ENCODE peak calls at places on chromosomes 1 and 21, in five cellular contexts. M is HCT116, G is fibroblast of lung, I is neural progenitor cell, A is SK-N-SH. O is an unnamed sample.

GRCh38 chr1:13771745-13772144 is 71.8 kb downstream of the PRDM2 start:
- DNase-seq in A (no peak), I (no peak), M (no peak), G (no peak), O (no peak)

GRCh38 chr1:41328011-41328615 is 33.1 kb upstream of the FOXO6 start:
- DNase-seq in I (no peak), G (no peak), M (no peak), A (no peak), O (no peak)

GRCh38 chr1:20151906-20152598 is 12.9 kb downstream of the PLA2G2F start:
- DNase-seq in A (peak; percentile 94), I (peak; percentile 89), G (peak; percentile 73), M (peak; percentile 26), O (peak; percentile 91)

GRCh38 chr1:74652711-74653131 is 20.9 kb downstream of the ERICH3 start:
- DNase-seq in M (no peak), G (peak; percentile 0), A (no peak), I (no peak), O (peak; percentile 14)

GRCh38 chr1:92476071-92476607 is 10.6 kb downstream of the GFI1 start:
- DNase-seq in M (no peak), A (no peak), I (no peak), G (no peak), O (no peak)

GRCh38 chr1:50700226-50701020 is 259.6 kb downstream of the FAF1 start:
- DNase-seq in G (no peak), I (peak; percentile 91), M (no peak), A (no peak), O (no peak)

GRCh38 chr1:154344977-154345837 is 19.9 kb downstream of the ATP8B2 start:
- DNase-seq in G (peak; percentile 54), M (no peak), I (peak; percentile 82), A (peak; percentile 60), O (peak; percentile 62)

GRCh38 chr1:206490643-206491421 is 16.5 kb upstream of the RASSF5 start:
- DNase-seq in M (no peak), A (peak; percentile 48), I (no peak), G (peak; percentile 32), O (no peak)

GRCh38 chr1:224873645-224874369 is 55.7 kb upstream of the DNAH14 start:
- DNase-seq in M (no peak), I (no peak), G (peak; percentile 77), A (no peak), O (peak; percentile 79)

GRCh38 chr1:16088996-16089395 is 15.5 kb upstream of the FAM131C start:
- DNase-seq in A (no peak), M (no peak), G (peak; percentile 51), I (no peak), O (peak; percentile 88)

GRCh38 chr1:154792899-154793298 is 77.2 kb downstream of the KCNN3 start:
- DNase-seq in M (no peak), A (no peak), G (no peak), I (no peak), O (no peak)

GRCh38 chr1:168717906-168718891 is 10.8 kb downstream of the DPT start:
- DNase-seq in I (peak; percentile 16), A (no peak), G (no peak), M (no peak), O (no peak)

GRCh38 chr1:98017184-98017583 is 96.3 kb upstream of the DPYD start:
- DNase-seq in M (no peak), I (no peak), A (no peak), G (no peak), O (no peak)

GRCh38 chr1:219088778-219089557 is 84.7 kb upstream of the LYPLAL1 start:
- DNase-seq in I (no peak), A (no peak), M (peak; percentile 37), G (peak; percentile 95), O (peak; percentile 89)

GRCh38 chr1:173832748-173833147 is 8.1 kb upstream of the CENPL start:
- DNase-seq in M (no peak), I (no peak), A (no peak), G (no peak), O (no peak)

GRCh38 chr1:69388044-69388443 is 179.7 kb upstream of the LRRC7 start:
- DNase-seq in A (no peak), M (no peak), I (no peak), G (no peak), O (no peak)

GRCh38 chr1:220702733-220703704 is 12.9 kb downstream of the C1orf115 start:
- DNase-seq in I (no peak), A (no peak), M (no peak), G (no peak), O (no peak)

GRCh38 chr1:60765204-60765603 is 317.2 kb upstream of the NFIA start:
- DNase-seq in I (peak; percentile 57), A (peak; percentile 32), M (peak; percentile 50), G (peak; percentile 64), O (peak; percentile 30)

GRCh38 chr21:42223826-42224575 is 5.1 kb downstream of the ABCG1 start:
- DNase-seq in G (no peak), A (no peak), I (no peak), M (no peak), O (no peak)

GRCh38 chr1:221555689-221556433 is 186.0 kb downstream of the DUSP10 start:
- DNase-seq in I (no peak), A (no peak), M (no peak), G (no peak), O (no peak)

GRCh38 chr1:240794061-240794843 is 182.3 kb upstream of the GREM2 start:
- DNase-seq in I (no peak), G (no peak), M (no peak), A (no peak), O (no peak)

GRCh38 chr1:33410091-33410701 is 20.7 kb downstream of the PHC2 start:
- DNase-seq in I (peak; percentile 86), A (peak; percentile 29), G (peak; percentile 45), M (no peak), O (peak; percentile 42)

GRCh38 chr1:232923739-232924386 is 26.5 kb upstream of the NTPCR start:
- DNase-seq in M (no peak), G (no peak), I (no peak), A (no peak), O (no peak)

GRCh38 chr21:18244721-18245486 is at the start of gene CHODL:
- DNase-seq in I (peak; percentile 49), G (peak; percentile 5), M (no peak), A (peak; percentile 11), O (no peak)

GRCh38 chr1:174013864-174014418 is 8.2 kb downstream of the RC3H1 start:
- DNase-seq in M (no peak), I (no peak), G (no peak), A (no peak), O (no peak)

GRCh38 chr21:34113842-34114241 is 40.5 kb downstream of the MRPS6 start:
- DNase-seq in I (no peak), A (no peak), G (no peak), M (no peak), O (no peak)

GRCh38 chr21:37257967-37258877 is 8.9 kb downstream of the VPS26C start:
- DNase-seq in M (no peak), A (peak; percentile 74), I (peak; percentile 91), G (peak; percentile 56), O (peak; percentile 42)

GRCh38 chr21:37787456-37787855 is 128.8 kb downstream of the KCNJ6 start:
- DNase-seq in M (no peak), I (no peak), G (peak; percentile 84), A (no peak), O (peak; percentile 77)

GRCh38 chr1:94433866-94434265 is 15.7 kb downstream of the ABCD3 start:
- DNase-seq in M (no peak), A (no peak), I (no peak), G (no peak), O (no peak)

GRCh38 chr1:85596947-85597346 is 16.4 kb downstream of the CCN1 start:
- DNase-seq in M (no peak), A (no peak), I (no peak), G (no peak), O (no peak)

GRCh38 chr1:41870076-41870562 is 48.6 kb downstream of the HIVEP3 start:
- DNase-seq in I (no peak), M (peak; percentile 77), G (peak; percentile 34), A (no peak), O (no peak)

GRCh38 chr1:155209373-155209721 is 852 bp downstream of the MTX1 start:
- DNase-seq in G (no peak), M (no peak), I (peak; percentile 47), A (no peak), O (no peak)

GRCh38 chr1:12166834-12167492 is at the start of gene TNFRSF1B:
- DNase-seq in A (peak; percentile 91), M (no peak), I (peak; percentile 83), G (no peak), O (peak; percentile 77)

GRCh38 chr1:54230507-54231339 is 30.8 kb downstream of the MRPL37 start:
- DNase-seq in M (no peak), I (no peak), A (peak; percentile 72), G (no peak), O (no peak)

GRCh38 chr1:244599937-244600350 is 53.0 kb upstream of the DESI2 start:
- DNase-seq in G (peak; percentile 97), M (peak; percentile 74), A (no peak), I (no peak), O (peak; percentile 93)

GRCh38 chr21:18384771-18385170 is 18.8 kb downstream of the TMPRSS15 start:
- DNase-seq in I (peak; percentile 54), M (no peak), G (no peak), A (peak; percentile 17), O (peak; percentile 3)

GRCh38 chr1:160607051-160608032 is 28.0 kb upstream of the CD84 start:
- DNase-seq in M (peak; percentile 68), G (peak; percentile 67), A (peak; percentile 33), I (peak; percentile 71), O (peak; percentile 57)

GRCh38 chr1:30752651-30752908 is 5.0 kb downstream of the LAPTM5 start:
- DNase-seq in M (no peak), A (no peak), I (no peak), G (no peak), O (no peak)
- H3K4me1 ChIP-seq in M (peaks cover 2% of the 10 kb centered on the region), A (peaks cover 13% of the 10 kb centered on the region), I (no peaks in the 10 kb centered on the region), G (peaks cover 12% of the 10 kb centered on the region), O (peaks cover 13% of the 10 kb centered on the region)

DNA sequence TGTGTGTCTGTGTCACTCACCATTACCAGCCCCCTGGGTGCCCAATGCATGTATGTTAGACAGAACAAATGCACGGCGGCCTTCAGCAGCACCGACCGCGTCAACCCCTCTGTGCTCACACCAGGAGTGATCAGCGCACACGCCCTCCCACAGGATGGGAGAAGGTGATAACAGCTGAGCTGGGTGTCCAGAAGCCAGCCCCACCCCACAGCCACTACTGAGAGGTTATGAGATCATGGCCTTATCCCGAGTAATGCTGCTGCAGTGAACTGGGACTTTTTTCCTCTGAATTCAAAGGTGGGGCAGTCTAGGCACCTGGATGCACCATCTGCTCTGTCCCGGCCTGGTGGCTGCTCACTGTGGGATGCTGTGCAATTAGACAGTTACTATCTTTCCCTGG is 80.9 kb upstream of the SAMD11 start:
- DNase-seq in G (no peak), M (no peak), A (no peak), I (no peak), O (no peak)
- H3K9ac ChIP-seq in G (no peak overlapping the region), M (no peak overlapping the region), A (no peak overlapping the region), I (no peak overlapping the region), O (no peak overlapping the region)

GRCh38 chr1:47551971-47552528 is 114.2 kb downstream of the FOXD2 start:
- DNase-seq in I (no peak), M (no peak), A (no peak), G (no peak), O (no peak)
- H3K27me3 ChIP-seq in I (no peaks in the 10 kb centered on the region), M (no peaks in the 10 kb centered on the region), A (no peaks in the 10 kb centered on the region), G (no peaks in the 10 kb centered on the region), O (peaks cover 37% of the 10 kb centered on the region)

DNA sequence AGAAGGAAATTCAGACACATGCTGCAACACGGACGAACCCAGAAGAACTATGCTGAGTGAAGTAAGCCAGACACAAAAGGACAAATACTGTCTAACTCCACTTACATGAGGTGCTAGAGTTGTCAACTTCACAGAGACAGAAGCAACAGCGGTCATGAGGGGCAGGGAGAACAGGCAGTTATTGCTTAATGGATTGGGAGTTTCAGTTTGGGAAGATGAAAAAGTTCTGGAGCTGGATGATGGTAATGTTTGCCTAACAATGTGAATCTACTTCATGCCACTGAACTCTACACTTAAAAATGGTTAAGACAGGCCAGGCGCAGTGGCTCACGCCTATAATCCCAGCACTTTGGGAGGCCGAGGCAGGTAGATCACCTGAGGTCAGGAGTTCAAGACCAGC is 12.1 kb downstream of the PARP1 start:
- DNase-seq in M (no peak), A (no peak), I (no peak), G (no peak), O (no peak)
- H3K4me1 ChIP-seq in M (no peaks in the 10 kb centered on the region), A (no peaks in the 10 kb centered on the region), I (peaks cover 14% of the 10 kb centered on the region), G (no peaks in the 10 kb centered on the region), O (peaks cover 25% of the 10 kb centered on the region)

O was measured in adipocyte.